ENCODE peak calls at places on chromosomes 16 and 17, in seven cellular contexts. One of them, this sample, is unnamed. For H3K36me3, the result is how much of the 10 kb centered on the place peaks cover.

GRCh38 chr16:31148281-31148728 is 1.6 kb downstream of the PRSS36 start:
- DNase-seq in heart left ventricle: no peak
- DNase-seq in transverse colon: peak
- DNase-seq in gastrocnemius medialis: no peak
- DNase-seq in tibial nerve: no peak
- DNase-seq in IMR-90: no peak
- DNase-seq in prostate gland: peak
- DNase-seq in this sample: peak

GRCh38 chr17:31391496-31391949 is at the start of gene RAB11FIP4:
- DNase-seq in IMR-90: no peak
- DNase-seq in transverse colon: no peak
- DNase-seq in gastrocnemius medialis: no peak
- DNase-seq in heart left ventricle: no peak
- DNase-seq in prostate gland: no peak
- DNase-seq in tibial nerve: no peak
- DNase-seq in this sample: peak

GRCh38 chr17:49168706-49169105 is 36.1 kb downstream of the B4GALNT2 start:
- DNase-seq in IMR-90: no peak
- DNase-seq in heart left ventricle: no peak
- DNase-seq in prostate gland: no peak
- DNase-seq in transverse colon: no peak
- DNase-seq in tibial nerve: no peak
- DNase-seq in gastrocnemius medialis: no peak
- DNase-seq in this sample: no peak

GRCh38 chr16:75550211-75550662 is 5.8 kb downstream of the TMEM231 start:
- DNase-seq in prostate gland: peak
- DNase-seq in heart left ventricle: peak
- DNase-seq in tibial nerve: peak
- DNase-seq in transverse colon: peak
- DNase-seq in IMR-90: peak
- DNase-seq in gastrocnemius medialis: no peak
- DNase-seq in this sample: peak

GRCh38 chr17:75819116-75819515 is 25.1 kb downstream of the UNC13D start:
- DNase-seq in heart left ventricle: no peak
- DNase-seq in prostate gland: no peak
- DNase-seq in transverse colon: no peak
- DNase-seq in tibial nerve: no peak
- DNase-seq in IMR-90: no peak
- DNase-seq in gastrocnemius medialis: no peak
- DNase-seq in this sample: no peak

GRCh38 chr17:18093616-18094408 is 6.1 kb downstream of the DRG2 start:
- DNase-seq in gastrocnemius medialis: peak
- DNase-seq in tibial nerve: no peak
- DNase-seq in IMR-90: peak
- DNase-seq in prostate gland: peak
- DNase-seq in heart left ventricle: peak
- DNase-seq in transverse colon: no peak
- DNase-seq in this sample: peak

GRCh38 chr16:907361-907760 is 63.4 kb downstream of the LMF1 start:
- DNase-seq in transverse colon: peak
- DNase-seq in heart left ventricle: peak
- DNase-seq in gastrocnemius medialis: no peak
- DNase-seq in tibial nerve: no peak
- DNase-seq in prostate gland: no peak
- DNase-seq in IMR-90: no peak
- DNase-seq in this sample: no peak

GRCh38 chr17:36833279-36833678 is 104.0 kb upstream of the LHX1 start:
- DNase-seq in transverse colon: no peak
- DNase-seq in tibial nerve: no peak
- DNase-seq in heart left ventricle: no peak
- DNase-seq in IMR-90: no peak
- DNase-seq in gastrocnemius medialis: no peak
- DNase-seq in prostate gland: no peak
- DNase-seq in this sample: no peak

GRCh38 chr16:24858219-24859041 is 12.7 kb downstream of the SLC5A11 start:
- DNase-seq in tibial nerve: peak
- DNase-seq in heart left ventricle: peak
- DNase-seq in transverse colon: peak
- DNase-seq in prostate gland: no peak
- DNase-seq in gastrocnemius medialis: no peak
- DNase-seq in IMR-90: peak
- DNase-seq in this sample: peak

GRCh38 chr16:51982715-51983680 is 563.9 kb downstream of the TOX3 start:
- DNase-seq in tibial nerve: peak
- DNase-seq in prostate gland: peak
- DNase-seq in heart left ventricle: no peak
- DNase-seq in transverse colon: peak
- DNase-seq in IMR-90: peak
- DNase-seq in gastrocnemius medialis: no peak
- DNase-seq in this sample: peak

GRCh38 chr17:13600475-13601316 is 1.0 kb downstream of the HS3ST3A1 start:
- DNase-seq in gastrocnemius medialis: no peak
- DNase-seq in heart left ventricle: peak
- DNase-seq in IMR-90: peak
- DNase-seq in transverse colon: no peak
- DNase-seq in tibial nerve: no peak
- DNase-seq in prostate gland: no peak
- DNase-seq in this sample: no peak

GRCh38 chr17:81163703-81164413 is 1.4 kb upstream of the PVALEF start:
- DNase-seq in transverse colon: no peak
- DNase-seq in heart left ventricle: no peak
- DNase-seq in IMR-90: no peak
- DNase-seq in tibial nerve: no peak
- DNase-seq in gastrocnemius medialis: no peak
- DNase-seq in prostate gland: no peak
- DNase-seq in this sample: no peak

GRCh38 chr16:82138478-82139285 is 31.3 kb downstream of the MPHOSPH6 start:
- DNase-seq in heart left ventricle: no peak
- DNase-seq in transverse colon: no peak
- DNase-seq in tibial nerve: no peak
- DNase-seq in prostate gland: no peak
- DNase-seq in gastrocnemius medialis: no peak
- DNase-seq in IMR-90: no peak
- DNase-seq in this sample: no peak

GRCh38 chr17:77488531-77489238 is 347.9 kb downstream of the SEC14L1 start:
- DNase-seq in heart left ventricle: peak
- DNase-seq in IMR-90: peak
- DNase-seq in tibial nerve: no peak
- DNase-seq in transverse colon: no peak
- DNase-seq in gastrocnemius medialis: no peak
- DNase-seq in prostate gland: no peak
- DNase-seq in this sample: no peak

GRCh38 chr17:82281502-82282238 is 8.2 kb upstream of the CSNK1D start:
- DNase-seq in prostate gland: peak
- DNase-seq in tibial nerve: no peak
- DNase-seq in gastrocnemius medialis: no peak
- DNase-seq in transverse colon: peak
- DNase-seq in IMR-90: peak
- DNase-seq in heart left ventricle: peak
- DNase-seq in this sample: no peak

GRCh38 chr17:8442310-8442709 is 6.6 kb downstream of the NDEL1 start:
- DNase-seq in tibial nerve: no peak
- DNase-seq in gastrocnemius medialis: no peak
- DNase-seq in IMR-90: no peak
- DNase-seq in prostate gland: no peak
- DNase-seq in transverse colon: no peak
- DNase-seq in heart left ventricle: no peak
- DNase-seq in this sample: no peak

GRCh38 chr17:59154335-59154720 is 658 bp downstream of the SKA2 start:
- DNase-seq in transverse colon: peak
- DNase-seq in gastrocnemius medialis: no peak
- DNase-seq in heart left ventricle: peak
- DNase-seq in IMR-90: peak
- DNase-seq in tibial nerve: peak
- DNase-seq in prostate gland: peak
- DNase-seq in this sample: peak

GRCh38 chr17:12605222-12605621 is 60.5 kb upstream of the MYOCD start:
- DNase-seq in IMR-90: peak
- DNase-seq in heart left ventricle: no peak
- DNase-seq in tibial nerve: no peak
- DNase-seq in prostate gland: no peak
- DNase-seq in transverse colon: no peak
- DNase-seq in gastrocnemius medialis: no peak
- DNase-seq in this sample: no peak

GRCh38 chr17:40151414-40151955 is 11.1 kb downstream of the CASC3 start:
- DNase-seq in transverse colon: no peak
- DNase-seq in heart left ventricle: no peak
- DNase-seq in prostate gland: no peak
- DNase-seq in gastrocnemius medialis: no peak
- DNase-seq in IMR-90: no peak
- DNase-seq in tibial nerve: no peak
- DNase-seq in this sample: no peak

GRCh38 chr17:74110467-74110866 is 93.0 kb upstream of the RPL38 start:
- DNase-seq in transverse colon: no peak
- DNase-seq in gastrocnemius medialis: no peak
- DNase-seq in tibial nerve: no peak
- DNase-seq in IMR-90: no peak
- DNase-seq in prostate gland: no peak
- DNase-seq in heart left ventricle: no peak
- DNase-seq in this sample: no peak

GRCh38 chr17:5809056-5809455 is 224.7 kb upstream of the NLRP1 start:
- DNase-seq in transverse colon: no peak
- DNase-seq in IMR-90: no peak
- DNase-seq in heart left ventricle: no peak
- DNase-seq in tibial nerve: no peak
- DNase-seq in gastrocnemius medialis: no peak
- DNase-seq in prostate gland: no peak
- DNase-seq in this sample: no peak

GRCh38 chr17:70137451-70138230 is 31.7 kb upstream of the KCNJ2 start:
- DNase-seq in heart left ventricle: peak
- DNase-seq in tibial nerve: peak
- DNase-seq in transverse colon: peak
- DNase-seq in gastrocnemius medialis: peak
- DNase-seq in IMR-90: peak
- DNase-seq in prostate gland: peak
- DNase-seq in this sample: peak
- TF ChIP-seq POLR2A in heart left ventricle: no peak
- TF ChIP-seq POLR2A in tibial nerve: no peak
- TF ChIP-seq POLR2A in transverse colon: no peak
- TF ChIP-seq POLR2A in gastrocnemius medialis: peak
- TF ChIP-seq POLR2A in IMR-90: no peak
- TF ChIP-seq POLR2A in prostate gland: no peak
- TF ChIP-seq POLR2A in this sample: no peak

DNA sequence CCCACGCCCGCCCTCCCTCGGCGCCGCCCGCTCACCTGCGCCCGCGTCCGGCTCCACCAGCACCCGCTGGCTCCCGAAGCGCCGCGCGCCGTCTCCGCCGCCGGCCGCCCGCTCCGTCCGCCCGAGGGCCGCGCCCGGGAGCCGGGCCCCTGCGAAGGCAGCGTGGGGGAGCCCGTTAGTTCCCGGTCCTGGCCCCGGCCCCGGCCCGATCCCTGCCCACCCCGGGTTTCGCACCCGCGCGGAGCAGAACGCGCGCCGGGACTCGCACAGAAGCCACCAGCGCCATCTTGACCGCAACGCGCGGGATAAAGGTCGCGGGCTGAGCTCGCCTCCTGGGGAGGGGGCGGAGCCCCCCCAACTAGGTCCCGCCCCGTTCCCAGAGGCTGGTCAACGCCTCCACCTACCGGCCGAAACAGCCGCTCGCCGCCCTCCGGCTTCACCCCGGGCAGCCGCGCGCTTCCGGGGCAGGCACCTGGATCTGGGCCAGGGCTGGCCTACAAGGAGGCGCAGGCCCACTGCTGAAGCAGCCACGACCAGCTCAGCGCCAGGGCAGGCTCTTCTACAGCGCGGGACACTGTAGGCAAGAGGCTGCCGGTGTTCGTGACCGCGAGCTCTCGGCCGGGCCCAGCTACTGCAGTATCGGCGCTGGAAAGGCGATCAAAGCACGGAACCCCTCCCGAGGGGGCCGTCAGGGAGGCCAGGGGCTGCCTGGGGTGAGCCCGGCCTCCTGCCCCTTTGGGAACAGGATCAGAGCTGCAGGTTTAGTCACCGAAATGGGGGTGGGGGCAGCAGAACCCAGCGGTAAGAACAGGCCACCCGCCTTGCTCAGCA is at the start of gene ECI1:
- DNase-seq in tibial nerve: peak
- DNase-seq in gastrocnemius medialis: peak
- DNase-seq in heart left ventricle: peak
- DNase-seq in IMR-90: peak
- DNase-seq in prostate gland: peak
- DNase-seq in transverse colon: peak
- DNase-seq in this sample: peak
- H3K36me3 ChIP-seq in tibial nerve: under half
- H3K36me3 ChIP-seq in gastrocnemius medialis: under half
- H3K36me3 ChIP-seq in heart left ventricle: half or more
- H3K36me3 ChIP-seq in IMR-90: under half
- H3K36me3 ChIP-seq in prostate gland: under half
- H3K36me3 ChIP-seq in transverse colon: under half
- H3K36me3 ChIP-seq in this sample: under half

GRCh38 chr17:1658100-1658499 is 8.4 kb upstream of the RILP start:
- DNase-seq in IMR-90: no peak
- DNase-seq in gastrocnemius medialis: no peak
- DNase-seq in transverse colon: no peak
- DNase-seq in tibial nerve: no peak
- DNase-seq in prostate gland: no peak
- DNase-seq in heart left ventricle: no peak
- DNase-seq in this sample: no peak

GRCh38 chr17:1651559-1651844 is 1.8 kb upstream of the RILP start:
- DNase-seq in transverse colon: no peak
- DNase-seq in IMR-90: no peak
- DNase-seq in gastrocnemius medialis: no peak
- DNase-seq in tibial nerve: no peak
- DNase-seq in prostate gland: no peak
- DNase-seq in heart left ventricle: no peak
- DNase-seq in this sample: no peak

GRCh38 chr17:1650731-1651558 is 1.3 kb upstream of the RILP start:
- DNase-seq in tibial nerve: no peak
- DNase-seq in gastrocnemius medialis: peak
- DNase-seq in heart left ventricle: no peak
- DNase-seq in prostate gland: no peak
- DNase-seq in transverse colon: peak
- DNase-seq in IMR-90: no peak
- DNase-seq in this sample: no peak

GRCh38 chr17:1649844-1650409 is at the start of gene RILP:
- DNase-seq in heart left ventricle: peak
- DNase-seq in tibial nerve: peak
- DNase-seq in gastrocnemius medialis: peak
- DNase-seq in prostate gland: peak
- DNase-seq in IMR-90: no peak
- DNase-seq in transverse colon: peak
- DNase-seq in this sample: peak

DNA sequence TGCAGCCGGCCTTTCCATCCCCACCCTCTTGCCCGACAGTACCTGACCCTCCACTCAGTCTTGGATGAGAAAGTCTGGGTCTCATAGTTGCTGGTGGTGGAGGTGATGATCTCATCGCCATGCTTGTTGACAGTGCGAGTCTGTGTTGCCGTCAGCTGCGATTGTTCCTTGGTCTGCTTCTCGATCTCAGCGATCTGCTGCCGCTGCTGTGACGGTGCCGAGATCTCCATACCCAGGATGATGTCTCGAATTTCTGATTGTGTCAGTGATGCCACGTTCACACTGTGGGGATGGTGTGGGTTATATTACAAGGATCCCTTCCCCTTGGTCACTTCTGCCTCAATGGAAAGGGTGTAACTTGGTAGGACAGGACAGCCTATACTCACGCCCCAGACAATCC is 4.1 kb upstream of the RILP start:
- DNase-seq in prostate gland: no peak
- DNase-seq in gastrocnemius medialis: no peak
- DNase-seq in heart left ventricle: no peak
- DNase-seq in IMR-90: no peak
- DNase-seq in transverse colon: no peak
- DNase-seq in tibial nerve: no peak
- DNase-seq in this sample: no peak
- TF ChIP-seq POLR2A in prostate gland: no peak
- TF ChIP-seq POLR2A in gastrocnemius medialis: no peak
- TF ChIP-seq POLR2A in heart left ventricle: no peak
- TF ChIP-seq POLR2A in IMR-90: no peak
- TF ChIP-seq POLR2A in transverse colon: no peak
- TF ChIP-seq POLR2A in tibial nerve: no peak
- TF ChIP-seq POLR2A in this sample: no peak

GRCh38 chr17:38459556-38459955 is 31.3 kb downstream of the ARHGAP23 start:
- DNase-seq in transverse colon: no peak
- DNase-seq in heart left ventricle: peak
- DNase-seq in tibial nerve: no peak
- DNase-seq in prostate gland: no peak
- DNase-seq in gastrocnemius medialis: peak
- DNase-seq in IMR-90: no peak
- DNase-seq in this sample: no peak
- H3K36me3 ChIP-seq in transverse colon: under half
- H3K36me3 ChIP-seq in heart left ventricle: half or more
- H3K36me3 ChIP-seq in tibial nerve: under half
- H3K36me3 ChIP-seq in prostate gland: under half
- H3K36me3 ChIP-seq in gastrocnemius medialis: under half
- H3K36me3 ChIP-seq in IMR-90: half or more
- H3K36me3 ChIP-seq in this sample: under half

This sample was measured in testis.